ENCODE peak calls at places on chromosomes 1 and 21, in four cellular contexts. F, Q, H and V are unnamed samples.

GRCh38 chr1:236313412-236313811 is 31.7 kb upstream of the ERO1B start:
- DNase-seq in Q (no peak), H (no peak), F (no peak), V (no peak)

GRCh38 chr1:219514728-219515127 is 98.2 kb downstream of the ZC3H11B start:
- DNase-seq in Q (no peak), F (no peak), H (no peak), V (no peak)

GRCh38 chr1:18414872-18415447 is 65.8 kb upstream of the KLHDC7A start:
- DNase-seq in Q (no peak), H (no peak), F (no peak), V (no peak)

GRCh38 chr1:181992072-181992471 is 69.4 kb downstream of the ZNF648 start:
- DNase-seq in F (no peak), Q (no peak), H (no peak), V (no peak)

GRCh38 chr1:183080406-183080805 is 57.2 kb downstream of the LAMC1 start:
- DNase-seq in F (no peak), H (no peak), Q (no peak), V (no peak)

GRCh38 chr1:53578358-53578757 is 119.2 kb downstream of the DMRTB1 start:
- DNase-seq in H (no peak), Q (no peak), F (no peak), V (no peak)

GRCh38 chr21:22670148-22670547 is 1671.9 kb downstream of the NCAM2 start:
- DNase-seq in F (no peak), H (no peak), Q (no peak), V (no peak)

GRCh38 chr1:201916649-201917249 is 28.1 kb downstream of the SHISA4 start:
- DNase-seq in H (peak; percentile 80), Q (peak; percentile 88), F (no peak), V (peak; percentile 89)

GRCh38 chr21:31201548-31201947 is 142.5 kb downstream of the TIAM1 start:
- DNase-seq in Q (no peak), F (peak; percentile 57), H (no peak), V (peak; percentile 87)

GRCh38 chr1:41810446-41810845 is 108.3 kb downstream of the HIVEP3 start:
- DNase-seq in F (no peak), Q (no peak), H (no peak), V (no peak)

GRCh38 chr1:156496211-156496761 is 4.3 kb downstream of the MEF2D start:
- DNase-seq in Q (no peak), F (no peak), H (no peak), V (no peak)

GRCh38 chr21:28745131-28746055 is 247.3 kb downstream of the LTN1 start:
- DNase-seq in Q (peak; percentile 71), H (peak; percentile 79), F (peak; percentile 69), V (peak; percentile 84)

GRCh38 chr1:241240084-241240483 is 116.9 kb downstream of the RGS7 start:
- DNase-seq in Q (no peak), F (no peak), H (no peak), V (no peak)

GRCh38 chr1:8754993-8755392 is 62.4 kb downstream of the RERE start:
- DNase-seq in H (no peak), F (no peak), Q (no peak), V (no peak)

GRCh38 chr1:242847390-242847993 is 323.0 kb upstream of the PLD5 start:
- DNase-seq in H (no peak), Q (no peak), F (no peak), V (no peak)

GRCh38 chr1:221712198-221712684 is 29.6 kb downstream of the DUSP10 start:
- DNase-seq in F (no peak), Q (no peak), H (no peak), V (no peak)

GRCh38 chr1:103106426-103107321 is 1.6 kb downstream of the COL11A1 start:
- DNase-seq in F (peak; percentile 8), H (peak; percentile 17), Q (peak; percentile 51), V (no peak)

GRCh38 chr1:231039161-231040018 is 664 bp downstream of the FAM89A start:
- DNase-seq in H (peak; percentile 74), Q (peak; percentile 55), F (peak; percentile 13), V (no peak)

GRCh38 chr21:42193131-42193671 is 25.7 kb upstream of the ABCG1 start:
- DNase-seq in Q (no peak), F (no peak), H (no peak), V (peak; percentile 46)

GRCh38 chr1:172650474-172651193 is 8.3 kb upstream of the FASLG start:
- DNase-seq in H (no peak), F (no peak), Q (no peak), V (no peak)

GRCh38 chr1:209747580-209748262 is 8.1 kb upstream of the TRAF3IP3 start:
- DNase-seq in Q (peak; percentile 95), F (peak; percentile 90), H (peak; percentile 95), V (peak; percentile 95)

GRCh38 chr1:99579691-99580171 is 66.2 kb upstream of the PALMD start:
- DNase-seq in H (no peak), Q (no peak), F (no peak), V (no peak)

GRCh38 chr1:93021539-93022134 is 57.4 kb upstream of the MTF2 start:
- DNase-seq in Q (no peak), H (no peak), F (no peak), V (no peak)

GRCh38 chr1:212684511-212685090 is 15.0 kb downstream of the BATF3 start:
- DNase-seq in Q (no peak), H (no peak), F (no peak), V (no peak)

GRCh38 chr1:246711548-246712003 is 12.6 kb upstream of the SCCPDH start:
- DNase-seq in Q (no peak), F (no peak), H (no peak), V (no peak)

GRCh38 chr21:18114735-18115134 is 129.9 kb upstream of the CHODL start:
- DNase-seq in H (no peak), F (no peak), Q (no peak), V (no peak)

GRCh38 chr1:51433972-51434510 is 85.0 kb downstream of the EPS15 start:
- DNase-seq in H (no peak), Q (no peak), F (no peak), V (no peak)

GRCh38 chr1:116446686-116447085 is 73.6 kb downstream of the ATP1A1 start:
- DNase-seq in Q (no peak), H (no peak), F (no peak), V (no peak)

GRCh38 chr1:33971018-33971710 is 107.3 kb downstream of the HMGB4 start:
- DNase-seq in H (no peak), F (peak; percentile 12), Q (no peak), V (no peak)

GRCh38 chr1:46246548-46247432 is 773 bp upstream of the RAD54L start:
- DNase-seq in Q (peak; percentile 75), F (peak; percentile 43), H (peak; percentile 76), V (peak; percentile 64)

GRCh38 chr21:39518055-39518844 is 66.5 kb downstream of the SH3BGR start:
- DNase-seq in Q (no peak), H (no peak), F (no peak), V (no peak)

GRCh38 chr1:8674912-8675311 is 142.5 kb downstream of the RERE start:
- DNase-seq in Q (no peak), F (no peak), H (no peak), V (no peak)

GRCh38 chr1:15408890-15409399 is 743 bp upstream of the EFHD2 start:
- DNase-seq in H (no peak), F (no peak), Q (no peak), V (no peak)

GRCh38 chr1:91777196-91777595 is 108.8 kb downstream of the TGFBR3 start:
- DNase-seq in H (no peak), Q (no peak), F (no peak), V (no peak)

GRCh38 chr1:220881918-220882891 is 3.0 kb downstream of the HLX start:
- DNase-seq in H (peak; percentile 78), Q (peak; percentile 70), F (peak; percentile 42), V (no peak)

GRCh38 chr21:34154878-34155277 is 81.5 kb downstream of the MRPS6 start:
- DNase-seq in Q (no peak), F (no peak), H (no peak), V (no peak)

DNA sequence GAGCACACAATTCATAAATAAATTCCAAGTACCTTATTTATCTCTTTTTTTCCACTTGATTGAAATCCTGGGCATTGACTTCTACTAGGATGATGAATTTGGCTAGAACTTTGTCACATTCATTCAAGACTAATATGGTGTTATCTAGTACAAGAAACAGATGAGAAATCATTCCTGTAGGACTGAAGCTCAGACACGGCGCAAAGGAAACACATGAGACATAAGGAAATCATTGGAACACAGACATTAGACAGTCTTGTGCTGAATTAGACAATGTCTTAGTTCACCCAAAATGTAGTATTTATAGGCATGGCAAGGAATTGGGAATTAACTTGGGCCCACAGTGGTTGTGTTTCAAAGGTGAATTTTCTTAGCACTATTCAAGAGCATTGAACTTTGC is 305.7 kb downstream of the SETD4 start:
- DNase-seq in Q (no peak), H (no peak), F (no peak), V (no peak)
- H3K4me1 ChIP-seq in Q (no peaks in the 10 kb centered on the region), H (no peaks in the 10 kb centered on the region), F (no peaks in the 10 kb centered on the region), V (no peaks in the 10 kb centered on the region)

DNA sequence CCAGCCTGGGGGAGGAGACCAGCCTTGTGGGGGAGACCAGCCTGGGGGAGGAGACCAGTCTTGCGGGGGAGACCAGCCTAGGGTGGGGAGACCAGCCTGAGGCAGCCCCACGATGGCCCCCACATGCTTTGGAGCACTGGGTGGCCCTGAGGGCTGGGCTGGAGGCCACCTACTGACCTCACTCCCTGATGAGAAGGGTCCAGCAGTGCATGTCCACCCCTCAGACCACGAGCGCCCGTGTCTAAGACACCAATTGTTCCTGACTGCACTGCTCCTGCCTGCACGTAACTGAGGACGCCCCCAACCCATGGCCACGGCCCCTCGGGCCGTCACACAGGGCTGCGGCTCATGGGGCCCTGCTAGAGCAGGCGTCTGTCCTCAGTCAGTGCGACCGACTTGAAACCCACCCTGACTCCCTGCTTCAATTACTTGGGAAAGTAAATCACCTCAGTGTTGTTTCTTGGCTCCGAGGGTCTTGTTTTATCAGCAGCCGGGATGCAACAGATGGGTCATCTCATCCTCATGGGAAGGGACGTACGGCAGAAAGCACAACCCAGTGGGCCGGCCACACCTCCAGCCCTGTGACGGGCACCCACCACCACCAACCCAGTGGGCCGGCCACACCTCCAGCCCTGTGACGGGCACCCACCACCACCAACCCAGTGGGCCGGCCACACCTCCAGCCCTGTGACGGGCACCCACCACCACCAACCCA is at the start of gene SPATC1L:
- DNase-seq in F (peak; percentile 75), Q (peak; percentile 75), H (peak; percentile 89), V (peak; percentile 68)
- H3K27ac ChIP-seq in F (peak within 1 kb of the TSS; percentile 83), Q (peak within 1 kb of the TSS; percentile 80), H (peak within 1 kb of the TSS; percentile 79), V (peak within 1 kb of the TSS; percentile 92)

DNA sequence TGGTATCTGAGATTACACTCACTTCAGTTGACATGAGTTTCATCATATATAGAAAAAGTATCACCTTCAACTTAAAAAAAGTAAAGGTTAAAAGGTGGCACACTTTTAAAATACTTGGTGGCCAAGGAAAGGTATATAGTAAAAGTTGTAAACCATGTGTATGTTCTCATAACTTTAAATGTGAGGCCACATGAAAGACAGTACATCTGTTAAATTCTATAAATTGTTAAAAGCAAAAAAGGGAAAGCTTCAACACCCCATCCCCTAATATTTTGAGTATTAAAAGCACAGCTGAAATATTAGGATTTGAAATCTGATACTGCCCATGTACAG is 5.6 kb downstream of the IRF2BP2 start:
- DNase-seq in H (no peak), Q (no peak), F (no peak), V (no peak)
- H3K4me3 ChIP-seq in H (peak overlapping the region; percentile 71), Q (peak overlapping the region; percentile 90), F (peak overlapping the region; percentile 93), V (peak overlapping the region; percentile 83)

DNA sequence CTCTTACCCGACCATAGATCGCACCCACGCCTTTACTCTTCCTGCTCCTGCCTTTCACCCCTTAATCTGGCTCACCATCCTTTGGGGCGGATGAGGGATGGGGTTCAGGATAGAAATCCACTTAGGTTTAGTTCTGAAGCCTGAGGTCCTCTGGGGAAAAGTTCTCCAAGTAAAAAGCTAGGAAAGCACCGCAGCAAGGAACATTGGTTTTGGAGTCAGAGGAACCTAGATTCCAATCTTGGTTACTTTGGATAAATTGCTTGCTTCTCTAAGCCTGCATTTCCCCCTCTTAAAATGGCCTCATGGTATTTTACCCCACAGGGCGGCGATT is 988 bp upstream of the ASAP3 start:
- DNase-seq in F (no peak), H (no peak), Q (no peak), V (no peak)
- H3K4me1 ChIP-seq in F (peaks cover 12% of the 10 kb centered on the region), H (peaks cover 12% of the 10 kb centered on the region), Q (peaks cover 34% of the 10 kb centered on the region), V (peaks cover 36% of the 10 kb centered on the region)